ENCODE peak calls at places on chromosomes 2 and 18, in four cellular contexts. O is HCT116, U is cardiac fibroblast, Z is transverse colon. K is an unnamed sample.

GRCh38 chr2:2795438-2796091 is 464.5 kb upstream of the MYT1L start:
- DNase-seq in O (no peak), U (no peak), Z (no peak), K (no peak)

GRCh38 chr2:232886632-232887031 is 16.6 kb downstream of the SNORC start:
- DNase-seq in O (no peak), U (no peak), Z (no peak), K (no peak)

GRCh38 chr18:58603365-58604067 is 25.4 kb downstream of the ALPK2 start:
- DNase-seq in O (no peak), U (no peak), Z (no peak), K (peak)

GRCh38 chr2:102698369-102699111 is 63.3 kb upstream of the TMEM182 start:
- DNase-seq in O (no peak), U (peak), Z (peak), K (no peak)

GRCh38 chr2:170354409-170354808 is 176.5 kb downstream of the MYO3B start:
- DNase-seq in O (no peak), U (no peak), Z (no peak), K (no peak)

GRCh38 chr2:15241208-15241607 is 319.9 kb downstream of the NBAS start:
- DNase-seq in O (no peak), U (peak), Z (no peak), K (no peak)

GRCh38 chr2:24824966-24825882 is 32.0 kb downstream of the CENPO start:
- DNase-seq in O (peak), U (peak), Z (no peak), K (no peak)

GRCh38 chr2:171260471-171261424 is 100.1 kb upstream of the TLK1 start:
- DNase-seq in O (no peak), U (no peak), Z (no peak), K (no peak)

GRCh38 chr18:34131008-34131407 is 93.7 kb downstream of the NOL4 start:
- DNase-seq in O (no peak), U (no peak), Z (no peak), K (no peak)

GRCh38 chr2:235709969-235710879 is 216.4 kb downstream of the AGAP1 start:
- DNase-seq in O (no peak), U (no peak), Z (no peak), K (no peak)

GRCh38 chr18:71374294-71374693 is 1085.4 kb downstream of the SOCS6 start:
- DNase-seq in O (no peak), U (no peak), Z (no peak), K (no peak)
- H3K4me3 ChIP-seq in O (no peak), U (no peak), Z (no peak), K (no peak)

DNA sequence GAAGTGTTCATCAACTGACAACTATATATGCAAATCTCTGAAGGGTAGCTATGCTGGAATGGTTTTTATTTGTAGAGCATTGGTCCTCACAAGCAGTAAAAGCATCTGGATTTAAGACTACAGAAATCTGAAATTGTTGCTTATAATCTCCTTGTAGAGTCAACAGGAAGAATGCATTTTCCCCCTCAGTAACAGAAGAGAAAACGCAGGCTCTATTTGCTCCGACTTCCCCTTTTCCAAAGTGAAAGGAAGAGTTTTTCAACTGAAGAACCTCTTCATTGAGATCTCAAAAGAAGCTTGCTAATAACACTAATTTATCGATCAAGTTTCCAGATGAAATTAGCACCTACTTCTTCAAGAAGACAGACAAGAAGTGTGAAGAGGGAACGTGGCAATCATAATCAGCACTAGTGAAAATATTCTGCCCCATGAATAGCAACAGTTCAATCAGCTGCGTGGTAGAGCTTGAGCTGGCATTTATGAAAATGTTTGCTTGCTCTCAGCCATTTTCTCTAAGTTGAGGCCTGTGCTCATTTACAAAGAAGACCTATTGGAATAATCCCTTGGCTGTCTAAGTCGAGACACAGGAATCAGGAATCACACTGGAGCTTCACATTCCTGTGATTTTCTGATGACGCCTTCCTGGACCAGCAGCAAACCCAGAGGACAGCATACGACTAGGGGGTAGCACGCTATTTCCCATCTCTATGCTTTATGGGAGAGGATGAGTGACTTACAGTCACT is 43.7 kb downstream of the TGIF1 start:
- DNase-seq in O (no peak), U (no peak), Z (no peak), K (no peak)
- H3K4me3 ChIP-seq in O (no peak), U (no peak), Z (no peak), K (no peak)

GRCh38 chr2:37829616-37830385 is 95.3 kb upstream of the RMDN2 start:
- DNase-seq in O (no peak), U (no peak), Z (no peak), K (no peak)

GRCh38 chr2:37831081-37831780 is 93.9 kb upstream of the RMDN2 start:
- DNase-seq in O (no peak), U (no peak), Z (no peak), K (no peak)

GRCh38 chr2:37827911-37828411 is 97.1 kb upstream of the RMDN2 start:
- DNase-seq in O (no peak), U (peak), Z (no peak), K (peak)

GRCh38 chr2:37827455-37827854 is 97.6 kb upstream of the RMDN2 start:
- DNase-seq in O (no peak), U (no peak), Z (no peak), K (no peak)

DNA sequence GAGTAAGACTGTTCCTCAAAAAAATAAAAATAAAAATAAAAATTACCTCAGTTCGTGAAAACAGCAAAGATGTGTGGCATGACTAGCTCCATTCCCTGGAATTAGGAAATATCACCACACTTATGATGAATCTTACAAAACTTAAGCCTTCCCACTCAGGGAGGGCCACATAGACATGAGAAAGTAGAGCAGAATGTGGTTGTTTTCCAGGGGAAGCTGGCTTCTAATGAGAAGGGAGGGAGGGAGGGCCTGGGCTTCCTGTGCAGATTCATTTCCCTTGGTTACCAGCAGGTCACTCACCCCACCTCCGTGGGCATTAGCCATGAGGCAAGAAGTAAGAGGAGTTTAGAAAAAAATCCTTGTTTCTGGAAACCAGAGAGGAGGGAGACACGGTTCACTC is 95.9 kb upstream of the RMDN2 start:
- DNase-seq in O (no peak), U (peak), Z (no peak), K (peak)
- H3K4me3 ChIP-seq in O (no peak), U (no peak), Z (no peak), K (no peak)

GRCh38 chr2:86439879-86440630 is 1.1 kb upstream of the KDM3A start:
- DNase-seq in O (no peak), U (no peak), Z (no peak), K (no peak)
- H3K4me3 ChIP-seq in O (no peak), U (no peak), Z (peak), K (no peak)

GRCh38 chr2:78992807-78993517 is 32.5 kb upstream of the REG3G start:
- DNase-seq in O (no peak), U (no peak), Z (peak), K (no peak)

GRCh38 chr2:78993518-78994148 is 31.9 kb upstream of the REG3G start:
- DNase-seq in O (no peak), U (no peak), Z (no peak), K (no peak)

GRCh38 chr2:78994789-78995188 is 30.7 kb upstream of the REG3G start:
- DNase-seq in O (no peak), U (no peak), Z (no peak), K (no peak)

DNA sequence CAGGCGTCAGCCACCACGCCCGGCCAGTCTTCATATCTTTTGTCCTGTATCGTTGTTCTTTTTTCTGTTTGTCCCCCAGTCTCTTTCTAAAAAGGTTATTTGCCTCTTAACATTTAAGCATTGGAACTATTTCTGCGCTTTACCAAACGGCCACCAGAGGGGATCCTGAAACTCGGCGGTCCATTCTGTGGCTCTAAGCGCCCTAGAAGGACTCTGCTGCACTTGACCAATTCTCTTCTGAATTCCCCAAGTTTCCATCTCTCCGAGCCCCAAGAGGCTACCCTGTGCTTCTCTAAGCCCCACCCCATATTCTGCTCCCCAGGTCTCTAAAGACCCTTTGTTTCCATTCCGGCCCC is 33.1 kb upstream of the REG3G start:
- DNase-seq in O (no peak), U (peak), Z (peak), K (no peak)
- H3K4me3 ChIP-seq in O (no peak), U (no peak), Z (no peak), K (no peak)

DNA sequence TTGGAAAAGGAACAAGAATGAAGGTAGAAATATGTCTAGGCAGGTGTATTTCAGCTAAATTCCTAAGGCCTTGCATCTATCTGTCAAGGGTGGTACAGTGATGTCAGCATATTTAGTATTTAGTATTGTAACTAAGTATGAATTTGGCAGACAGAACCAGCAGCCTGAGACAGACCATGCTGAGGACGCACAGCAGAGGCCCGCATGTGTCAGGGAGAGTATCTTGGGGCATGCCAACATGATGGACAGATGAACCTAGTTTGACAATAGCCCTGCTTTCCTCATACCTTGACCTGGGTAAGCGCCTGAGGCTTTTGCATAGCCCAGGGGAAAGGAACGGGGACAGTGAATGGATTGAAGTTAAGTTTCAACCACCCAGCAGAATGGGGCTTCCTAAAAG is 33.8 kb upstream of the OSR1 start:
- DNase-seq in O (no peak), U (no peak), Z (no peak), K (no peak)
- H3K4me3 ChIP-seq in O (no peak), U (no peak), Z (no peak), K (no peak)

DNA sequence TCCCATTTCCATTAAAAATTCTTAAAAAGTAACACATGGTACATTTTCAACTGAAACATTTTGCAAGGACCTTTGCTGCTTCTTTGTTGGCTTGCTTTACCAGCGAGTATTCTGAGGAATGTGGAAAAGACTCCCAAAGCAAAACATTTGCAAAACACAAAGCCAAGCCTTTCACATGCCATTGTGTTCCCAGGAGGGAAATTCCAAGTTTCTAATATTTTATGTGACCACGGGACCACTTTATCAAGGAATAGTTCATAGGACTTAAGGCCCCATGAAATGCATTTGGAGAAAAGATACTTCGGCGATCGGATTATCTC is 26.2 kb downstream of the CYP27C1 start:
- DNase-seq in O (no peak), U (peak), Z (no peak), K (peak)
- H3K4me3 ChIP-seq in O (no peak), U (no peak), Z (no peak), K (no peak)

DNA sequence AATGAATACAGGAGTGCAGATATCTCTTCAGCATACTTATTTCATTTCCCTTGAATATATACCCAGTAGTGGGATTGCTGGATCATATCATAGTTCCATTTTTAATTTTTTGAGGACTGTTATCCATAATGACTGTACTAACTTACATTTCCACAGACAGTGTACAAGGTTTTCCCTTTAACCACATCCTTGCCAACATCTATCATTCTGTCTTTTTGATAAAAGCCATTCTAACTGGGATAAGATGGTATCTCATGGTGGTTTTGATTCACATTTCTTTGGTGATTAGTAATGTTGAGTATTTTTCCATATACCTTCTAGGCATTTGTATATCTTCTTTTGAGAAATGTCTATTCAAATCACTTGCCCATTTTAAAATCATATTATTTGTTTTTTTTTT is 325.2 kb downstream of the CYP26B1 start:
- DNase-seq in O (no peak), U (no peak), Z (no peak), K (no peak)
- H3K4me3 ChIP-seq in O (no peak), U (no peak), Z (no peak), K (no peak)